ENCODE peak calls at places on chromosomes 16 and 17, in five cellular contexts. V is cardiac muscle cell; T is tibial artery; L is activated CD4-positive, alpha-beta T cell treated with anti-CD3 and anti-CD28 coated beads for 4 hours; O is amygdala. Z is an unnamed sample.

GRCh38 chr17:76223802-76224201 is 16.5 kb downstream of the RNF157 start:
- DNase-seq in T (no peak), L (no peak), O (no peak), V (no peak), Z (no peak)

GRCh38 chr16:62545039-62545438 is 508.8 kb upstream of the CDH8 start:
- DNase-seq in L (no peak), V (no peak), T (no peak), O (no peak), Z (no peak)

GRCh38 chr17:38628441-38628840 is 22.7 kb upstream of the SRCIN1 start:
- DNase-seq in V (peak), T (no peak), L (no peak), O (no peak), Z (peak)

GRCh38 chr16:87329436-87330256 is 12.5 kb upstream of the C16orf95 start:
- DNase-seq in O (no peak), T (no peak), L (no peak), V (no peak), Z (no peak)

GRCh38 chr16:24217456-24217855 is 38.7 kb upstream of the CACNG3 start:
- DNase-seq in T (no peak), O (no peak), L (no peak), V (no peak), Z (no peak)

GRCh38 chr17:18070861-18071340 is 16.8 kb upstream of the DRG2 start:
- DNase-seq in L (no peak), V (peak), T (no peak), O (no peak), Z (no peak)

GRCh38 chr16:55476625-55477533 is 2.1 kb upstream of the MMP2 start:
- DNase-seq in V (no peak), O (no peak), L (no peak), T (no peak), Z (no peak)

GRCh38 chr17:65797809-65798208 is 236.4 kb upstream of the AXIN2 start:
- DNase-seq in O (no peak), T (no peak), L (peak), V (peak), Z (no peak)

GRCh38 chr16:61263400-61263799 is 772.8 kb downstream of the CDH8 start:
- DNase-seq in O (no peak), L (no peak), T (no peak), V (no peak), Z (no peak)

GRCh38 chr16:65660390-65660789 is 538.5 kb upstream of the CDH11 start:
- DNase-seq in O (no peak), L (no peak), V (peak), T (no peak), Z (no peak)

GRCh38 chr17:6755731-6756184 is at the start of gene XAF1:
- DNase-seq in L (peak), O (no peak), V (peak), T (no peak), Z (no peak)

GRCh38 chr17:66405836-66406679 is 103.6 kb downstream of the PRKCA start:
- DNase-seq in O (no peak), V (no peak), T (no peak), L (no peak), Z (no peak)

GRCh38 chr16:65200857-65201256 is 79.0 kb upstream of the CDH11 start:
- DNase-seq in O (no peak), V (peak), L (no peak), T (no peak), Z (no peak)

GRCh38 chr17:61511480-61512182 is 59.4 kb downstream of the TBX4 start:
- DNase-seq in V (no peak), O (no peak), T (no peak), L (no peak), Z (no peak)

GRCh38 chr17:61002316-61002736 is 324.7 kb downstream of the BCAS3 start:
- DNase-seq in L (no peak), T (no peak), O (no peak), V (peak), Z (no peak)

GRCh38 chr16:85169333-85170065 is 57.2 kb upstream of the CIBAR2 start:
- DNase-seq in T (no peak), O (no peak), L (no peak), V (peak), Z (no peak)

GRCh38 chr16:72091217-72091616 is 2.2 kb downstream of the TXNL4B start:
- DNase-seq in O (no peak), V (no peak), L (no peak), T (no peak), Z (no peak)

GRCh38 chr16:6926341-6926740 is 406.3 kb upstream of the RBFOX1 start:
- DNase-seq in T (no peak), L (no peak), V (no peak), O (no peak), Z (no peak)

GRCh38 chr16:14549789-14550153 is 80.3 kb downstream of the PARN start:
- DNase-seq in L (no peak), T (no peak), O (no peak), V (no peak), Z (no peak)

GRCh38 chr17:18182190-18182977 is 1.2 kb upstream of the ALKBH5 start:
- DNase-seq in V (peak), O (no peak), T (peak), L (no peak), Z (no peak)

GRCh38 chr17:80067393-80067986 is 31.0 kb downstream of the CCDC40 start:
- DNase-seq in V (no peak), L (no peak), T (no peak), O (no peak), Z (no peak)

GRCh38 chr17:39400547-39401411 is 647 bp downstream of the FBXL20 start:
- DNase-seq in V (peak), L (no peak), O (no peak), T (peak), Z (no peak)

GRCh38 chr17:78925662-78926555 is 722 bp upstream of the TIMP2 start:
- DNase-seq in V (peak), L (no peak), O (peak), T (peak), Z (no peak)

GRCh38 chr17:60315650-60316049 is 76.3 kb downstream of the USP32 start:
- DNase-seq in V (no peak), T (no peak), O (no peak), L (no peak), Z (no peak)

GRCh38 chr16:3138342-3138741 is 3.5 kb downstream of the ZNF213 start:
- DNase-seq in L (no peak), T (no peak), O (no peak), V (no peak), Z (no peak)

GRCh38 chr16:55820615-55821014 is 12.3 kb downstream of the CES1 start:
- DNase-seq in T (no peak), L (no peak), O (no peak), V (no peak), Z (no peak)

GRCh38 chr16:75238132-75238852 is 13.1 kb downstream of the BCAR1 start:
- DNase-seq in T (peak), L (no peak), V (peak), O (peak), Z (no peak)

GRCh38 chr17:2449486-2449885 is 48.6 kb upstream of the MNT start:
- DNase-seq in V (no peak), T (no peak), L (no peak), O (no peak), Z (no peak)

GRCh38 chr16:72124761-72125634 is 31.4 kb downstream of the DHX38 start:
- DNase-seq in O (peak), V (peak), T (peak), L (peak), Z (peak)

Z was measured in Caco-2.